ENCODE peak calls at places on chromosomes 5 and 9, in four cellular contexts. L is heart left ventricle, B is thyroid gland, E is stomach. D is an unnamed sample. For H3K36me3, the result is how much of the 10 kb centered on the place peaks cover.

GRCh38 chr9:129491486-129491855 is 129.4 kb downstream of the C9orf50 start:
- DNase-seq in L (peak), B (peak), E (peak), D (peak)

GRCh38 chr5:140544986-140545385 is 2.5 kb upstream of the EIF4EBP3 start:
- DNase-seq in L (no peak), E (no peak), B (no peak), D (no peak)

GRCh38 chr5:63127054-63127453 is 548.4 kb downstream of the LRRC70 start:
- DNase-seq in E (no peak), B (no peak), L (no peak), D (no peak)

GRCh38 chr9:8270235-8270634 is 470.7 kb upstream of the DMAC1 start:
- DNase-seq in E (no peak), L (no peak), B (no peak), D (no peak)

GRCh38 chr5:170611446-170612088 is 107.7 kb downstream of the KCNIP1 start:
- DNase-seq in L (no peak), B (no peak), E (no peak), D (no peak)

GRCh38 chr5:61254969-61255555 is 77.0 kb upstream of the ZSWIM6 start:
- DNase-seq in B (no peak), L (no peak), E (no peak), D (no peak)

GRCh38 chr9:120507936-120508510 is 71.9 kb downstream of the CDK5RAP2 start:
- DNase-seq in L (no peak), E (no peak), B (no peak), D (no peak)

GRCh38 chr9:135335691-135336181 is 143.8 kb upstream of the PPP1R26 start:
- DNase-seq in L (no peak), E (peak), B (no peak), D (no peak)

GRCh38 chr5:76765249-76765648 is 49.3 kb downstream of the F2R start:
- DNase-seq in E (no peak), L (no peak), B (no peak), D (no peak)

GRCh38 chr5:59361454-59361853 is 532.1 kb downstream of the PDE4D start:
- DNase-seq in B (no peak), L (no peak), E (no peak), D (no peak)

GRCh38 chr9:8555767-8556500 is 756.4 kb upstream of the DMAC1 start:
- DNase-seq in B (no peak), E (no peak), L (no peak), D (no peak)

GRCh38 chr5:42951169-42951846 is 88.8 kb downstream of the ANXA2R start:
- DNase-seq in B (peak), L (peak), E (peak), D (no peak)

GRCh38 chr9:8733096-8733954 is 933.7 kb upstream of the DMAC1 start:
- DNase-seq in E (no peak), L (peak), B (peak), D (peak)

GRCh38 chr5:93378073-93378472 is 202.9 kb downstream of the NR2F1-AS1 start:
- DNase-seq in E (no peak), L (no peak), B (no peak), D (no peak)

GRCh38 chr9:135187365-135187764 is 99.9 kb downstream of the OLFM1 start:
- DNase-seq in E (no peak), L (no peak), B (no peak), D (no peak)

GRCh38 chr5:75837258-75837841 is 120.1 kb upstream of the POC5 start:
- DNase-seq in L (no peak), B (no peak), E (no peak), D (no peak)

GRCh38 chr5:60371065-60371464 is 328.9 kb downstream of the DEPDC1B start:
- DNase-seq in L (no peak), E (no peak), B (no peak), D (no peak)

GRCh38 chr9:91795500-91796241 is 154.4 kb downstream of the ROR2 start:
- DNase-seq in B (peak), E (no peak), L (no peak), D (no peak)

GRCh38 chr9:37679649-37680402 is 29.1 kb downstream of the FRMPD1 start:
- DNase-seq in B (no peak), E (no peak), L (no peak), D (no peak)

GRCh38 chr5:4537489-4537888 is 602.6 kb upstream of the ADAMTS16 start:
- DNase-seq in B (no peak), L (no peak), E (no peak), D (no peak)

GRCh38 chr5:135386886-135387628 is 12.0 kb downstream of the MACROH2A1 start:
- DNase-seq in B (no peak), L (peak), E (peak), D (no peak)

GRCh38 chr5:107831612-107832395 is 161.1 kb upstream of the EFNA5 start:
- DNase-seq in B (no peak), E (no peak), L (no peak), D (no peak)

GRCh38 chr5:121870489-121870888 is 18.8 kb downstream of the FTMT start:
- DNase-seq in L (no peak), B (no peak), E (no peak), D (no peak)

GRCh38 chr5:42059291-42059690 is 134.2 kb downstream of the FBXO4 start:
- DNase-seq in E (no peak), L (no peak), B (no peak), D (no peak)

GRCh38 chr5:159449925-159450324 is 119.6 kb upstream of the IL12B start:
- DNase-seq in B (no peak), L (no peak), E (no peak), D (no peak)

GRCh38 chr5:54881286-54882005 is 103.9 kb downstream of the ESM1 start:
- DNase-seq in B (no peak), L (no peak), E (no peak), D (no peak)

GRCh38 chr5:96997265-96997859 is 61.5 kb downstream of the LNPEP start:
- DNase-seq in E (no peak), L (no peak), B (peak), D (no peak)

GRCh38 chr5:124718376-124718775 is 28.1 kb downstream of the ZNF608 start:
- DNase-seq in E (no peak), B (peak), L (no peak), D (no peak)

GRCh38 chr9:81431662-81432061 is 257.7 kb downstream of the TLE1 start:
- DNase-seq in E (no peak), L (no peak), B (no peak), D (no peak)

GRCh38 chr5:178507151-178507932 is 82.9 kb downstream of the COL23A1 start:
- DNase-seq in L (no peak), B (no peak), E (no peak), D (no peak)

GRCh38 chr9:111483862-111484563 is at the start of gene ECPAS:
- DNase-seq in B (peak), L (peak), E (peak), D (peak)

GRCh38 chr5:164048527-164048926 is 543.1 kb downstream of the MAT2B start:
- DNase-seq in B (no peak), L (no peak), E (no peak), D (no peak)

GRCh38 chr9:126371007-126371870 is 44.6 kb downstream of the MVB12B start:
- DNase-seq in L (no peak), E (no peak), B (no peak), D (no peak)

GRCh38 chr9:91864372-91864771 is 85.7 kb downstream of the ROR2 start:
- DNase-seq in B (no peak), E (no peak), L (no peak), D (no peak)

GRCh38 chr9:6417186-6417585 is 4.2 kb downstream of the UHRF2 start:
- DNase-seq in E (no peak), B (no peak), L (no peak), D (no peak)

GRCh38 chr9:38067892-38068615 is 973 bp downstream of the SHB start:
- DNase-seq in L (no peak), B (peak), E (no peak), D (peak)

GRCh38 chr9:83570359-83570758 is 32.2 kb upstream of the FRMD3 start:
- DNase-seq in L (no peak), E (no peak), B (no peak), D (no peak)

GRCh38 chr9:87570000-87570834 is 72.5 kb downstream of the DAPK1 start:
- DNase-seq in L (no peak), E (no peak), B (no peak), D (no peak)

GRCh38 chr9:68762570-68762969 is 57.5 kb downstream of the PIP5K1B start:
- DNase-seq in B (no peak), E (no peak), L (no peak), D (no peak)

GRCh38 chr5:172791291-172791690 is 20.3 kb upstream of the DUSP1 start:
- DNase-seq in L (no peak), E (no peak), B (no peak), D (no peak)

GRCh38 chr5:172792693-172793570 is 21.9 kb upstream of the DUSP1 start:
- DNase-seq in E (no peak), B (no peak), L (no peak), D (no peak)

GRCh38 chr5:172793577-172794488 is 22.8 kb upstream of the DUSP1 start:
- DNase-seq in L (no peak), E (no peak), B (no peak), D (no peak)

GRCh38 chr5:172790496-172790889 is 19.5 kb upstream of the DUSP1 start:
- DNase-seq in B (no peak), E (no peak), L (no peak), D (no peak)

GRCh38 chr5:172791726-172792445 is 20.9 kb upstream of the DUSP1 start:
- DNase-seq in B (no peak), L (no peak), E (no peak), D (no peak)
- H3K36me3 ChIP-seq in B (under half), L (under half), E (under half), D (under half)

GRCh38 chr9:132681561-132681960 is 11.3 kb downstream of the GTF3C4 start:
- DNase-seq in E (no peak), B (no peak), L (no peak), D (no peak)
- H3K36me3 ChIP-seq in E (under half), B (under half), L (under half), D (under half)

GRCh38 chr5:151463137-151464029 is 16.0 kb downstream of the SLC36A1 start:
- DNase-seq in E (no peak), L (no peak), B (no peak), D (no peak)

GRCh38 chr5:151467576-151467975 is 20.2 kb downstream of the SLC36A1 start:
- DNase-seq in L (no peak), E (no peak), B (no peak), D (no peak)

GRCh38 chr5:151461312-151461711 is 13.9 kb downstream of the SLC36A1 start:
- DNase-seq in E (no peak), L (no peak), B (no peak), D (no peak)

GRCh38 chr5:151465476-151465875 is 18.1 kb downstream of the SLC36A1 start:
- DNase-seq in E (no peak), L (no peak), B (no peak), D (no peak)

GRCh38 chr5:151464101-151464500 is 16.7 kb downstream of the SLC36A1 start:
- DNase-seq in E (no peak), B (no peak), L (no peak), D (no peak)
- H3K36me3 ChIP-seq in E (under half), B (under half), L (under half), D (under half)

GRCh38 chr5:36193746-36194145 is 41.8 kb downstream of the SKP2 start:
- DNase-seq in B (no peak), E (no peak), L (no peak), D (no peak)
- H3K36me3 ChIP-seq in B (under half), E (under half), L (under half), D (under half)

GRCh38 chr5:37696190-37697021 is 143.4 kb downstream of the GDNF start:
- DNase-seq in L (no peak), B (no peak), E (no peak), D (no peak)

GRCh38 chr5:37694867-37695266 is 145.0 kb downstream of the GDNF start:
- DNase-seq in L (no peak), E (no peak), B (no peak), D (no peak)

DNA sequence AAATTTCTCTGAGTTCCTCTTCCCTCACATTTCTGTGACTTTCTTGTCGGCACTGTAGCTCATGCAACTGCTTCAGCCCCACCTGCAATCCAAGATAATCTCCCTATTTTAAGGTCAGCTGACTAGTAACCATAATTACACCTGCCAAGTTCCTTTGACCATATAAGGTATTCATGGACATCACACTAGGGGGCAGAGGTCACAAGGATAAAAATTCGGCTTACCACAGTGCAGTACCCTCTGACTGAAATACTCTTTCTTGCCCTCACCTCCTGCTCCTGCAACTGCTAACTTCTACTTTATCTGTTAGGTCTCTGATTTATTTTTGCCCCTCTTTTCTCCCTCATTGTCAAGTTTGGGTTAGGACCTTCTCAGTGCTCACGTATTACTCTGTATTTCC is 144.2 kb downstream of the GDNF start:
- DNase-seq in B (no peak), E (no peak), L (no peak), D (no peak)
- H3K36me3 ChIP-seq in B (under half), E (under half), L (under half), D (under half)

GRCh38 chr9:136506425-136506824 is 23.6 kb upstream of the SEC16A start:
- DNase-seq in B (no peak), L (no peak), E (no peak), D (no peak)
- H3K36me3 ChIP-seq in B (half or more), L (under half), E (half or more), D (under half)

DNA sequence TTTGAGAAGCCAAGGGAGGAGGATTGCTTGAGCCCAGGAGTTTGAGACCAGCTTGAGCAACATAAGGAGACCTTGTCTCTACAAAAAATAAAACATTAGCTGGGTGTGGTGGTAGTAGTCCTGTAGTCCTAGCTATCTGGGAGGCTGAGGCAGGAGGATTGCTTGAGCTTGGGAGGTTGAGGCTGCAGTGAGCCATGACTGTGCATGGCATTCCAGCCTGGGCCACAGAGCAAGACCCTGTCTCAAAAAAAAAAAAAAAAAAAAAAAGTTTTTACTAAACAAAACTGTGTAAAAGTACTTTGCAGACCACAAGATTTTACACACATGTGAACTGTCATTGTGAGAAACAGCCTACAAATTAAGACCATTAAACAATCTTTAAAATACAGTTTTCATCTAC is 21.2 kb downstream of the NDST1 start:
- DNase-seq in B (no peak), L (no peak), E (no peak), D (no peak)
- H3K36me3 ChIP-seq in B (under half), L (under half), E (under half), D (under half)

DNA sequence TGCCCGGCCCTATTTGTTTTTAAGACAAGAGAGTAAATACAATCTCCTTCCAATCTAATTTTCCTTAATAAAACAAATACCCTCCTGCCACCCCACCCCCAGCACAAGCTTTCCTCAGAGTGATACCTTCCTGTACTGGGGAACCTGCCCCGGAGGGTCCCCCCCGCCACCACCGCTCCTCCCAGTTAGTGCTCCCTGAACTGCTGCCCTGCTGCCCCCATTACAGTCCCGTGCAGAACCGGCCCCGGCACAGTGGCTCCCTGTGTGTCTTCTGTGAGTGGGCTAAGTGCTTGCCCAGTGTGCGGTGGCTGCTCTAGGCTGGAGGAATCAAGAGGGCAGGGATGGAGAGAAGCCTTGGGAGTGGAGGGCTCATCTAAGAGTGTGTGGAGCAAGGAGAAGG is 128.7 kb downstream of the DAB2IP start:
- DNase-seq in L (no peak), E (peak), B (no peak), D (peak)
- H3K36me3 ChIP-seq in L (under half), E (half or more), B (under half), D (under half)

GRCh38 chr9:36207546-36208012 is 16.9 kb downstream of the CLTA start:
- DNase-seq in L (no peak), E (no peak), B (no peak), D (no peak)
- H3K36me3 ChIP-seq in L (under half), E (half or more), B (half or more), D (under half)

DNA sequence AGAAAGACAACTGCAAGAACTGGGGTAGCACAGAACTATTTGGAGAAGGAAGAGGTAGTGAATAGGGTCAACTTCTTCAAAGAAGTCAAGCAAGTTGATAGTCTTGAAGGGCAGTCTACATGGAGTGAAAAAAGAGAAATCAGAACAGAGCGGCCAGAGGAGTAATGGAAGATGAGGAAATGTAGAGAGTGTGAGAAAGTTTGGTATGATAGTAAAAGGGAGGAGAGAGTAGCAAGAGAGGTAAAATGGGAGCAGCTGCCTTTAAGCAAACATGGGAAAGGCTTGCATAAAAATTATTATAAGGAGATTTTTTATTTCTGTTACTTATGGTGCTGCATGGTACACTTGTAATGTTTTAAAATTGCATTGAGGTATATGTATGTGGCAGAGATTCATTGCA is 6.8 kb downstream of the ITGA2 start:
- DNase-seq in L (no peak), E (no peak), B (no peak), D (no peak)
- H3K36me3 ChIP-seq in L (under half), E (under half), B (under half), D (under half)

D was measured in uterus.